ENCODE peak calls at places on chromosomes 5 and 9, in eight cellular contexts. One of them, this sample, is unnamed.

GRCh38 chr9:89310486-89311345 is at the start of gene CKS2:
- DNase-seq in stomach: peak
- DNase-seq in K562: peak
- DNase-seq in AG04450: peak
- DNase-seq in left ventricle myocardium inferior: peak
- DNase-seq in Peyer's patch: peak
- DNase-seq in body of pancreas: peak
- DNase-seq in tibial artery: peak
- DNase-seq in this sample: peak

GRCh38 chr5:135245521-135246499 is 153.2 kb downstream of the MACROH2A1 start:
- DNase-seq in stomach: peak
- DNase-seq in K562: peak
- DNase-seq in AG04450: no peak
- DNase-seq in left ventricle myocardium inferior: no peak
- DNase-seq in Peyer's patch: peak
- DNase-seq in body of pancreas: no peak
- DNase-seq in tibial artery: no peak
- DNase-seq in this sample: peak

GRCh38 chr5:12526113-12526512 is 621.9 kb upstream of the CTNND2 start:
- DNase-seq in stomach: no peak
- DNase-seq in K562: no peak
- DNase-seq in AG04450: no peak
- DNase-seq in left ventricle myocardium inferior: no peak
- DNase-seq in Peyer's patch: no peak
- DNase-seq in body of pancreas: no peak
- DNase-seq in tibial artery: no peak
- DNase-seq in this sample: no peak

GRCh38 chr5:174459071-174459702 is 265.2 kb upstream of the MSX2 start:
- DNase-seq in stomach: no peak
- DNase-seq in K562: no peak
- DNase-seq in AG04450: no peak
- DNase-seq in left ventricle myocardium inferior: no peak
- DNase-seq in Peyer's patch: no peak
- DNase-seq in body of pancreas: peak
- DNase-seq in tibial artery: no peak
- DNase-seq in this sample: no peak

GRCh38 chr5:141605523-141606277 is 13.1 kb downstream of the DIAPH1 start:
- DNase-seq in stomach: peak
- DNase-seq in K562: no peak
- DNase-seq in AG04450: no peak
- DNase-seq in left ventricle myocardium inferior: peak
- DNase-seq in Peyer's patch: no peak
- DNase-seq in body of pancreas: peak
- DNase-seq in tibial artery: peak
- DNase-seq in this sample: peak

GRCh38 chr5:53091304-53091703 is 18.3 kb downstream of the MOCS2 start:
- DNase-seq in stomach: no peak
- DNase-seq in K562: no peak
- DNase-seq in AG04450: peak
- DNase-seq in left ventricle myocardium inferior: no peak
- DNase-seq in Peyer's patch: no peak
- DNase-seq in body of pancreas: no peak
- DNase-seq in tibial artery: no peak
- DNase-seq in this sample: peak

GRCh38 chr5:88878976-88879375 is 4.0 kb downstream of the MEF2C start:
- DNase-seq in stomach: no peak
- DNase-seq in K562: no peak
- DNase-seq in AG04450: no peak
- DNase-seq in left ventricle myocardium inferior: no peak
- DNase-seq in Peyer's patch: no peak
- DNase-seq in body of pancreas: no peak
- DNase-seq in tibial artery: no peak
- DNase-seq in this sample: peak

GRCh38 chr9:119078015-119078414 is 291.2 kb downstream of the BRINP1 start:
- DNase-seq in stomach: no peak
- DNase-seq in K562: no peak
- DNase-seq in AG04450: no peak
- DNase-seq in left ventricle myocardium inferior: no peak
- DNase-seq in Peyer's patch: no peak
- DNase-seq in body of pancreas: no peak
- DNase-seq in tibial artery: no peak
- DNase-seq in this sample: no peak

GRCh38 chr9:127890053-127890452 is 9.3 kb downstream of the ST6GALNAC6 start:
- DNase-seq in stomach: no peak
- DNase-seq in K562: no peak
- DNase-seq in AG04450: no peak
- DNase-seq in left ventricle myocardium inferior: no peak
- DNase-seq in Peyer's patch: no peak
- DNase-seq in body of pancreas: no peak
- DNase-seq in tibial artery: no peak
- DNase-seq in this sample: no peak

GRCh38 chr5:9398227-9398626 is 147.6 kb downstream of the SEMA5A start:
- DNase-seq in stomach: no peak
- DNase-seq in K562: no peak
- DNase-seq in AG04450: no peak
- DNase-seq in left ventricle myocardium inferior: no peak
- DNase-seq in Peyer's patch: no peak
- DNase-seq in body of pancreas: no peak
- DNase-seq in tibial artery: no peak
- DNase-seq in this sample: peak

GRCh38 chr9:87128008-87128623 is 180.8 kb upstream of the GAS1 start:
- DNase-seq in stomach: no peak
- DNase-seq in K562: no peak
- DNase-seq in AG04450: no peak
- DNase-seq in left ventricle myocardium inferior: no peak
- DNase-seq in Peyer's patch: no peak
- DNase-seq in body of pancreas: no peak
- DNase-seq in tibial artery: no peak
- DNase-seq in this sample: no peak

GRCh38 chr9:17986595-17986994 is 407.7 kb downstream of the SH3GL2 start:
- DNase-seq in stomach: no peak
- DNase-seq in K562: no peak
- DNase-seq in AG04450: no peak
- DNase-seq in left ventricle myocardium inferior: no peak
- DNase-seq in Peyer's patch: no peak
- DNase-seq in body of pancreas: no peak
- DNase-seq in tibial artery: no peak
- DNase-seq in this sample: no peak

GRCh38 chr9:38638881-38639576 is 18.6 kb upstream of the ANKRD18A start:
- DNase-seq in stomach: no peak
- DNase-seq in K562: no peak
- DNase-seq in AG04450: no peak
- DNase-seq in left ventricle myocardium inferior: no peak
- DNase-seq in Peyer's patch: no peak
- DNase-seq in body of pancreas: no peak
- DNase-seq in tibial artery: no peak
- DNase-seq in this sample: no peak

GRCh38 chr9:3875371-3876132 is 349.8 kb upstream of the RFX3 start:
- DNase-seq in stomach: no peak
- DNase-seq in K562: no peak
- DNase-seq in AG04450: peak
- DNase-seq in left ventricle myocardium inferior: no peak
- DNase-seq in Peyer's patch: no peak
- DNase-seq in body of pancreas: no peak
- DNase-seq in tibial artery: no peak
- DNase-seq in this sample: peak

GRCh38 chr5:123278284-123278683 is 144.9 kb downstream of the CEP120 start:
- DNase-seq in stomach: no peak
- DNase-seq in K562: no peak
- DNase-seq in AG04450: no peak
- DNase-seq in left ventricle myocardium inferior: no peak
- DNase-seq in Peyer's patch: no peak
- DNase-seq in body of pancreas: no peak
- DNase-seq in tibial artery: peak
- DNase-seq in this sample: peak

GRCh38 chr9:2227468-2227867 is 212.3 kb downstream of the SMARCA2 start:
- DNase-seq in stomach: no peak
- DNase-seq in K562: no peak
- DNase-seq in AG04450: no peak
- DNase-seq in left ventricle myocardium inferior: no peak
- DNase-seq in Peyer's patch: no peak
- DNase-seq in body of pancreas: peak
- DNase-seq in tibial artery: no peak
- DNase-seq in this sample: peak

DNA sequence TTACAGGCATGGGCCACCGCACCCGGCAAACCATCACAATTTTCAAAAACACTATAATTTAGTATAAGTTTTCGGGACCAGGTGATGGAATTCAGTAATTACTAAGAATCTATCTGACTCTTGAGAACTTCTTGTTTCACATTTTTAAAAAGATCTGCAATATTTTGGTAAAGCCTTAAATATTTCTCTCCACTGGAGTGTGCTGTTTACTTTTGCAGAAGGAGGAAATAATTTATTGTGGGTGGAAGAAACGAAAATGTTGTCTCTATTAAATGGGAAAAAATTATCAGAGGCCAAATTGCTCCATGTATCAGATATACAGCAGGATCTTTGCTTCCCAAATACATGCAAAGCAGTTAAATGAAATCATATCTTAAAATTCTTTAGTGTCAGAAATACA is 566.8 kb upstream of the CYLC2 start:
- DNase-seq in stomach: no peak
- DNase-seq in K562: no peak
- DNase-seq in AG04450: no peak
- DNase-seq in left ventricle myocardium inferior: no peak
- DNase-seq in Peyer's patch: no peak
- DNase-seq in body of pancreas: no peak
- DNase-seq in tibial artery: no peak
- DNase-seq in this sample: no peak
- TF ChIP-seq CTCF in stomach: no peak
- TF ChIP-seq CTCF in K562: no peak
- TF ChIP-seq CTCF in AG04450: no peak
- TF ChIP-seq CTCF in left ventricle myocardium inferior: no peak
- TF ChIP-seq CTCF in Peyer's patch: no peak
- TF ChIP-seq CTCF in body of pancreas: no peak
- TF ChIP-seq CTCF in tibial artery: no peak
- TF ChIP-seq CTCF in this sample: peak

DNA sequence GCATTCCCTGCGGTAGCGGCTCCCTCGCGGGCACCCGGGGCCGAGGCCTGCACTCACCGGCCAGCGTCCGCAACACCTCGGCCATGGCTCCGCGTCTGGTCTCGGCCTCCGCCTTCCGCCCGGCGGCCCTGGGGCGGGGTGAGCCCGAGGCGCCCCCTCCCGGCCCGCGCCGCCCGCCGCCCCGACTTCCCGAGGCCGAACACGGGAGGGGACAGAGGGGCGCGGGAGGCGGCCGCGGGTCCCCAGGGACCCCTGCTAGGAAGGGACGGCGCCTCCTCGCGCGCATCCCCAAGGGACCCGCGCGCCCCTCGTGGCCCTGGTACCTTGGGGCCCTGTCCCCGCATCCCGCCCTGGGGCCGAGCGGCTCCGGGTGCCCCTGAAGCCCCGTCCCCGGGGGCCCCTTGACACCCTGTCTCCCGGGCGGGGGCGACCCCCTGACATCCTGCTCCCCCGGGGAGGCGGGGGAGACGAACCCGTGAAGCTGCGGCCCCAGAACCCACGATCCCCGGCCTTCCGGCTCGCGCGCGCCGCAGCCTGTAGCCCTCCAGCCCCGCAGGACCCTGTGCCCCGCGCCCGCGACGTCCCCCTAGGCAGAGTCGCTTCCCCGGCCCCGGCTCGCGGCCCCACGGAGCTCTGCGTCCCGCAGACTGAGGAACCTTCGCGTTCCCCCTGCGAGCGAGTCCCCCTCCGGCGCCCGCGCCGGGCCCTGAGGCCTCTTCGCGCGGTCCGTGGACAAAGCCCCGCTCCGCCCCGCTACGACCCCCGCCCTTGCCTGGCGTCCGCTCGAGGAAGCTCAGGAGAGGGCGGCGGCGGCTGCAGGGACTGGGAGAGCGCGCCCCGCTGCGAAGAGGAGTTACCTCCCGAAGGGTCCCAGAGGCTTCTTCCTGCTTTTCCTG is at the start of gene ABO:
- DNase-seq in stomach: peak
- DNase-seq in K562: peak
- DNase-seq in AG04450: no peak
- DNase-seq in left ventricle myocardium inferior: peak
- DNase-seq in Peyer's patch: peak
- DNase-seq in body of pancreas: peak
- DNase-seq in tibial artery: no peak
- DNase-seq in this sample: no peak
- H3K4me3 ChIP-seq in stomach: peak
- H3K4me3 ChIP-seq in K562: peak
- H3K4me3 ChIP-seq in AG04450: no peak
- H3K4me3 ChIP-seq in left ventricle myocardium inferior: peak
- H3K4me3 ChIP-seq in Peyer's patch: peak
- H3K4me3 ChIP-seq in body of pancreas: peak
- H3K4me3 ChIP-seq in tibial artery: peak
- H3K4me3 ChIP-seq in this sample: no peak

DNA sequence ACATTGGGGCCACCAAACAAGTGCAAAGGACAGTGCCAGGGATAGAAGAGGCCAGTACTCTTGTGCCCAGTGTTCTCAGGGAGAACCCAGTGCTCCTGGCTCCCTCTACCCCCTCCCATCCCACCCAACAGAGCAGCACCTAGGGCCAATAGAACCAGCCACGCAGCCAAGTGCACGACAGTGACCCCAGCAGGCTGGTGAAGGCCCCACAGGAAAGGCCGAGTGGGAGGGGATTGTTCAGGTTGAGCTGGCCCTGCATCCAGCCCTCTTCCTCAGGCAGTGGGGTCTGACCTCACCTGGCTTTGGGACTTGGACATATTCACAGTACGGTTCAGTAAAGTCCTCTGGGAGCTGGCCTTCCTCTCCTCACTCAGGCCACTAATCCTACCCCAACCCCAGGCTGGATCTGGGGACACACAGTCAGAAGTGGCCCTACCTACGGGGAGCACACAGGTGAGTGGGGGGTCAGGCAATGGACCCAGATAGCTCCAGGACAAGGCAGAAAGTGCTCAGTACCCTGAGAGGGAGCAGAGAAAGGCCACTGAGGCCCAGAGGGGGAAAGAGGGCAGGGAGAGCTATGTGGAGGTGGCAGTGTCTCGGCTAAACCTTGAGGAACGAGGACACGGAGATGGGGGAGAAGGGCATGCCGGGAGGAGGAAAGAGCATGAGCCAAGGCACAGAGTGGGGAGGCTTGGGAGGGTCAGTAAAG is 25.4 kb downstream of the POLR1E start:
- DNase-seq in stomach: no peak
- DNase-seq in K562: peak
- DNase-seq in AG04450: no peak
- DNase-seq in left ventricle myocardium inferior: no peak
- DNase-seq in Peyer's patch: peak
- DNase-seq in body of pancreas: no peak
- DNase-seq in tibial artery: no peak
- DNase-seq in this sample: no peak
- TF ChIP-seq CTCF in stomach: no peak
- TF ChIP-seq CTCF in K562: peak
- TF ChIP-seq CTCF in AG04450: peak
- TF ChIP-seq CTCF in left ventricle myocardium inferior: no peak
- TF ChIP-seq CTCF in Peyer's patch: no peak
- TF ChIP-seq CTCF in body of pancreas: no peak
- TF ChIP-seq CTCF in tibial artery: no peak
- TF ChIP-seq CTCF in this sample: peak

DNA sequence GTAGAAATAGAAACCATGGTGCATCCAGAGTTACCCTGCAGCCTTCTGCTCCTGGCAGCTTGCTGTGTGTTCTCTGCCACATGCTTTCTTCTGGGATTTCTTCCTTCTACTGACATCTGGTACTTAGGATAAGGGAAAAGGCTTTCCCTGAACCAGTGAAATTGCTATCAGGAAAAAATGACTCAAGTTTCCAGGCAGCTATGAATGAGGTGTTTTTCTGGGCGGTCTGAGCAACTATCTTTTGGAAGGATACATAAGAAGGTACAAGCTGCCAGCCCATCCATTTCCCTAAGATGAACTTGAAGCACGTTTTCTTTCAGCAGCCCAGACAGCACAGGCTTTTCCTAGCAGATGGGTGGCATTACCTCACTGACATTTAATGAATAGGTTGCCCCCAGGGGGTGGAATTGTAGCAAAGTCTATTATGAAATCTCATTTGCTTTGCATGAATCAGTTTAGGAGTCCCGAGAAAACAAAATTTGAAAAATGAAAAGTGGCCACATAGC is 108.7 kb downstream of the C9orf152 start:
- DNase-seq in stomach: no peak
- DNase-seq in K562: no peak
- DNase-seq in AG04450: no peak
- DNase-seq in left ventricle myocardium inferior: no peak
- DNase-seq in Peyer's patch: no peak
- DNase-seq in body of pancreas: no peak
- DNase-seq in tibial artery: no peak
- DNase-seq in this sample: peak
- H3K4me3 ChIP-seq in stomach: no peak
- H3K4me3 ChIP-seq in K562: no peak
- H3K4me3 ChIP-seq in AG04450: no peak
- H3K4me3 ChIP-seq in left ventricle myocardium inferior: no peak
- H3K4me3 ChIP-seq in Peyer's patch: no peak
- H3K4me3 ChIP-seq in body of pancreas: no peak
- H3K4me3 ChIP-seq in tibial artery: no peak
- H3K4me3 ChIP-seq in this sample: no peak